ENCODE peak calls at places on chromosomes 1 and 21, in four cellular contexts. S is C1 segment of cervical spinal cord, C is NCI-H2081, W is stomach. H is an unnamed sample.

GRCh38 chr1:205950826-205951549 is 7.7 kb upstream of the SLC26A9 start:
- DNase-seq in S (no peak), C (no peak), W (no peak), H (no peak)

GRCh38 chr1:228176461-228177182 is 11.0 kb downstream of the IBA57 start:
- DNase-seq in S (no peak), C (no peak), W (no peak), H (no peak)

GRCh38 chr1:38555594-38555993 is 304.0 kb downstream of the RRAGC start:
- DNase-seq in S (no peak), C (no peak), W (no peak), H (no peak)

GRCh38 chr1:145885738-145886287 is at the start of gene ANKRD35:
- DNase-seq in S (peak), C (peak), W (peak), H (peak)

GRCh38 chr1:46549697-46550681 is 1.5 kb downstream of the KNCN start:
- DNase-seq in S (no peak), C (peak), W (no peak), H (no peak)

GRCh38 chr1:63906053-63906704 is 132.4 kb downstream of the ROR1 start:
- DNase-seq in S (no peak), C (no peak), W (no peak), H (no peak)

GRCh38 chr1:43864111-43865045 is 69.2 kb upstream of the ARTN start:
- DNase-seq in S (no peak), C (no peak), W (no peak), H (no peak)

GRCh38 chr1:29325675-29326074 is 89.4 kb downstream of the PTPRU start:
- DNase-seq in S (no peak), C (no peak), W (no peak), H (no peak)

GRCh38 chr21:38768385-38769071 is 37.2 kb upstream of the ETS2 start:
- DNase-seq in S (no peak), C (no peak), W (no peak), H (no peak)